ENCODE peak calls at places on chromosomes 2 and 18, in six cellular contexts. C is H1, G is GM12878, N is K562, L is GM12891, Q is HepG2. B is an unnamed sample.
A peak's percentile ranks its signal among the peaks of the same experiment; 100 is the strongest.

GRCh38 chr2:209864716-209865295 is 93.2 kb downstream of the UNC80 start:
- DNase-seq in Q (no peak), N (no peak), C (peak; percentile 7), L (no peak), G (no peak), B (no peak)

GRCh38 chr18:22683196-22683676 is 249.9 kb upstream of the RBBP8 start:
- DNase-seq in Q (peak; percentile 58), C (no peak), N (no peak), G (no peak), L (no peak), B (no peak)

GRCh38 chr18:47331051-47331450 is 79.6 kb upstream of the SKOR2 start:
- DNase-seq in N (no peak), Q (no peak), C (no peak), L (no peak), G (no peak), B (no peak)

GRCh38 chr2:102801098-102801718 is 39.4 kb downstream of the TMEM182 start:
- DNase-seq in G (no peak), Q (no peak), L (no peak), C (no peak), N (peak; percentile 10), B (no peak)

GRCh38 chr2:134372611-134373131 is 118.8 kb downstream of the MGAT5 start:
- DNase-seq in C (no peak), N (no peak), Q (no peak), L (no peak), G (no peak), B (no peak)

GRCh38 chr2:105796131-105796638 is 51.5 kb downstream of the NCK2 start:
- DNase-seq in G (no peak), L (no peak), Q (no peak), C (no peak), N (no peak), B (no peak)

GRCh38 chr2:236643480-236643879 is 73.9 kb downstream of the ACKR3 start:
- DNase-seq in N (no peak), L (no peak), G (no peak), C (no peak), Q (no peak), B (no peak)

GRCh38 chr2:183487316-183487715 is 363.1 kb downstream of the NUP35 start:
- DNase-seq in Q (no peak), G (no peak), N (no peak), L (no peak), C (no peak), B (no peak)

GRCh38 chr18:70195852-70196434 is 9.5 kb downstream of the RTTN start:
- DNase-seq in L (no peak), N (peak; percentile 12), Q (peak; percentile 35), C (no peak), G (no peak), B (peak; percentile 5)

GRCh38 chr2:152648336-152648735 is 68.9 kb downstream of the PRPF40A start:
- DNase-seq in L (no peak), G (no peak), C (no peak), Q (peak; percentile 74), N (no peak), B (no peak)

GRCh38 chr2:230234122-230234722 is 8.7 kb downstream of the SP140 start:
- DNase-seq in L (no peak), G (no peak), C (no peak), Q (no peak), N (no peak), B (no peak)

GRCh38 chr2:174593574-174594203 is 3.9 kb downstream of the WIPF1 start:
- DNase-seq in C (no peak), L (no peak), G (peak; percentile 90), Q (no peak), N (no peak), B (no peak)

GRCh38 chr2:30321466-30321865 is 90.1 kb downstream of the LBH start:
- DNase-seq in G (no peak), L (no peak), Q (no peak), C (no peak), N (no peak), B (no peak)

GRCh38 chr2:60516826-60517225 is 36.6 kb downstream of the BCL11A start:
- DNase-seq in Q (no peak), L (no peak), C (no peak), N (no peak), G (no peak), B (no peak)

GRCh38 chr18:8661754-8662573 is 43.4 kb upstream of the MTCL1 start:
- DNase-seq in C (peak; percentile 56), L (no peak), N (no peak), G (no peak), Q (no peak), B (no peak)

GRCh38 chr2:1701556-1702185 is 42.6 kb downstream of the PXDN start:
- DNase-seq in L (no peak), N (no peak), C (no peak), G (no peak), Q (no peak), B (no peak)

GRCh38 chr2:71896385-71897144 is 251.1 kb downstream of the CYP26B1 start:
- DNase-seq in N (peak; percentile 3), C (no peak), Q (no peak), L (no peak), G (no peak), B (no peak)

GRCh38 chr18:32548688-32549087 is 78.0 kb upstream of the GAREM1 start:
- DNase-seq in Q (no peak), G (no peak), C (peak; percentile 17), L (no peak), N (no peak), B (no peak)

GRCh38 chr2:2452961-2453360 is 121.9 kb upstream of the MYT1L start:
- DNase-seq in G (no peak), C (no peak), N (no peak), Q (no peak), L (no peak), B (no peak)

GRCh38 chr2:200863655-200864205 is 728 bp downstream of the CLK1 start:
- DNase-seq in N (no peak), C (no peak), G (no peak), L (no peak), Q (no peak), B (no peak)

GRCh38 chr18:79395308-79395640 is 456 bp upstream of the NFATC1 start:
- DNase-seq in L (no peak), C (no peak), G (no peak), N (no peak), Q (no peak), B (no peak)

GRCh38 chr18:45689386-45689785 is 34.6 kb upstream of the SLC14A1 start:
- DNase-seq in L (no peak), Q (no peak), G (no peak), C (no peak), N (no peak), B (no peak)

GRCh38 chr2:217669831-217670230 is 333.0 kb downstream of the TNS1 start:
- DNase-seq in G (no peak), C (no peak), Q (no peak), N (no peak), L (no peak), B (no peak)

GRCh38 chr2:197360744-197361156 is 50.2 kb upstream of the ANKRD44 start:
- DNase-seq in L (no peak), N (no peak), Q (no peak), G (no peak), C (no peak), B (no peak)
- TF ChIP-seq TAF1 in L (no peak), N (no peak), Q (no peak), G (no peak), C (no peak), B (no peak)

DNA sequence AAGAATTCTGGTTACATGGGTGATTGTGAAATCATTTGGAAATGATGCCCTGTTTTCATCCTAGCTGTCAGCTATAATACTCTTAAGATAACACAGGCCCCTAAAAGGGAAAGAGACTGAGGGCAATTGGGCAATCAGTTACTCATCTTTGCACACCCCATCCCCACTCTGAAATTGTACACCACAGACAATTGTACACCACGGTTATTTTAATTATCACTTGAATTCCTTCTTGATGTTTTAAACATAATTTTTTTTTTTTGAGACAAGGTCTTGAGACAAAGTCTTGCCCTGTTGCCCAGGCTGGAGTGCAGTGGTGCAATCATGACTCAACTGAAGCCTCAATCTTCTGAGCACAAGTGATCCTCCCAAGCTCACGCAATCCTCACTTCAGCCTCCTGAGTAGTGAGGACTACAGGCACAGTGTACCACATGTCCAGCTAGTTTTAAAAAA is 862.4 kb upstream of the ACVR2A start:
- DNase-seq in C (no peak), L (no peak), Q (no peak), G (no peak), N (no peak), B (no peak)
- TF ChIP-seq TAF1 in C (no peak), L (no peak), Q (no peak), G (no peak), N (no peak), B (no peak)

GRCh38 chr2:231364961-231365810 is 30.3 kb upstream of the B3GNT7 start:
- DNase-seq in Q (peak; percentile 92), C (no peak), L (no peak), N (peak; percentile 34), G (no peak), B (no peak)
- TF ChIP-seq TAF1 in Q (peak; percentile 18), C (no peak), L (no peak), N (no peak), G (no peak), B (no peak)

DNA sequence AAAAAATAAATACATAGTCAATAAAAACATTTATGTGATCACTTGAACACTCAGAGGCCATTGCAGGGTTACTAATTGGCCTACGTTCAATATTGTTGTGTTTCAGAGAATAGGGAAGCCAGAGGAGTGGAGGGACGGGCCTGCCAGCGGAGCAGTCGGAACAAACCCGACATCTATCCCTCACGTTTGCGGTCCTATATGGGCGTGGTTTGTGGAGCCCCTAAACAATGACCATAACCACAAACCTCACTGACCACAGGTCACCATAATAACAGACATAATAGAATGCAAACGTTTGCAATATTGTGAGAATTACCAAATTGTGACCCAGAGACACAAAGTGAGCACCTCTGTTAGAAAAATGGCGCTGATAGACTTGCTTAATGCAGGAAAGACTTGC is 19.5 kb upstream of the ZNF516 start:
- DNase-seq in N (no peak), G (no peak), Q (no peak), L (no peak), C (no peak), B (no peak)
- TF ChIP-seq TAF1 in N (no peak), G (no peak), Q (no peak), L (no peak), C (no peak), B (no peak)

DNA sequence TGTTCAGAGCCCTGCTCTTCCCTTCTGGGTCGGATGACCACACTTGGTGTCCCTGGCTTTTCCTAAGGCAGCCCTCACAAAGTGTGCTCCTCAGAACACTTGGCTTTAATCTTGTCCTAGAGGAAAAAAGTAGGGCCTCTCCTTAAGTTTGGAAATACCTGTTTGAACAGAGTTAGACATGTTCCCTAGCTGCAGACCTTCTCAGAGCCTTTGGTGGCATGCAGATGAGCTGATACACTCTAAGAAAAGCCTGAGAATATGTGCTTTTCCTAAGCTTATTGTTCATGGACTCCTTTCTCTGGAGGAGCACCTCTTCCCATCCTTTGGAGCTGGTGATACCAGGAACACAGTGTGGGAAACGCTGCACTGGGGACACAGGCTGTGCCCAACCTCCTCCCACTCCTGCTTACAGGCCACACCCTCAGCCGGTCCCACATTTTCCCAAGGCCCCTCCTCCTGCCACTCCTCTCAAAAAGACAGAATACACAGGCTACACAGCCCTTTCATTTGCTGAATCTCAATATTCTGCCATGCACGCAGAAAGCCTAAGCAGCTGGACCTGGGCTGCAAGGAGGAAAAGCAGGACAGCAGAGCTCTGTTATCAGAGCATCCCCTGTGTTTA is 443.6 kb downstream of the NBAS start:
- DNase-seq in N (no peak), Q (no peak), L (no peak), C (no peak), G (no peak), B (no peak)
- TF ChIP-seq TAF1 in N (no peak), Q (no peak), L (no peak), C (no peak), G (no peak), B (no peak)

B was measured in GM12892.